ENCODE peak calls at places on chromosome 17, in four cellular contexts. One of them, this sample, is unnamed.

GRCh38 chr17:10698116-10698818 is 873 bp downstream of the ADPRM start:
- DNase-seq in HL-60: no peak
- DNase-seq in GM12878: no peak
- DNase-seq in K562: peak
- DNase-seq in this sample: no peak

GRCh38 chr17:81909966-81910839 is 996 bp downstream of the PCYT2 start:
- DNase-seq in GM12878: no peak
- DNase-seq in K562: no peak
- DNase-seq in HL-60: no peak
- DNase-seq in this sample: no peak

GRCh38 chr17:2710804-2711607 is 558 bp downstream of the CLUH start:
- DNase-seq in K562: no peak
- DNase-seq in HL-60: no peak
- DNase-seq in GM12878: no peak
- DNase-seq in this sample: no peak

GRCh38 chr17:72175787-72176515 is 55.1 kb downstream of the SOX9 start:
- DNase-seq in HL-60: no peak
- DNase-seq in K562: no peak
- DNase-seq in GM12878: no peak
- DNase-seq in this sample: no peak

GRCh38 chr17:4450710-4451316 is 17.1 kb downstream of the SPNS3 start:
- DNase-seq in HL-60: no peak
- DNase-seq in K562: no peak
- DNase-seq in GM12878: no peak
- DNase-seq in this sample: no peak

GRCh38 chr17:31250229-31250628 is 46.8 kb downstream of the OMG start:
- DNase-seq in HL-60: no peak
- DNase-seq in K562: no peak
- DNase-seq in GM12878: peak
- DNase-seq in this sample: peak

GRCh38 chr17:69523252-69523861 is 108.9 kb downstream of the MAP2K6 start:
- DNase-seq in K562: peak
- DNase-seq in GM12878: peak
- DNase-seq in HL-60: no peak
- DNase-seq in this sample: peak

GRCh38 chr17:17235212-17236174 is 1.5 kb downstream of the FLCN start:
- DNase-seq in GM12878: no peak
- DNase-seq in K562: no peak
- DNase-seq in HL-60: no peak
- DNase-seq in this sample: no peak

GRCh38 chr17:13601776-13602551 is at the start of gene HS3ST3A1:
- DNase-seq in HL-60: no peak
- DNase-seq in K562: peak
- DNase-seq in GM12878: no peak
- DNase-seq in this sample: peak
- TF ChIP-seq SPI1 in HL-60: no peak
- TF ChIP-seq SPI1 in K562: no peak
- TF ChIP-seq SPI1 in GM12878: no peak
- TF ChIP-seq SPI1 in this sample: no peak

DNA sequence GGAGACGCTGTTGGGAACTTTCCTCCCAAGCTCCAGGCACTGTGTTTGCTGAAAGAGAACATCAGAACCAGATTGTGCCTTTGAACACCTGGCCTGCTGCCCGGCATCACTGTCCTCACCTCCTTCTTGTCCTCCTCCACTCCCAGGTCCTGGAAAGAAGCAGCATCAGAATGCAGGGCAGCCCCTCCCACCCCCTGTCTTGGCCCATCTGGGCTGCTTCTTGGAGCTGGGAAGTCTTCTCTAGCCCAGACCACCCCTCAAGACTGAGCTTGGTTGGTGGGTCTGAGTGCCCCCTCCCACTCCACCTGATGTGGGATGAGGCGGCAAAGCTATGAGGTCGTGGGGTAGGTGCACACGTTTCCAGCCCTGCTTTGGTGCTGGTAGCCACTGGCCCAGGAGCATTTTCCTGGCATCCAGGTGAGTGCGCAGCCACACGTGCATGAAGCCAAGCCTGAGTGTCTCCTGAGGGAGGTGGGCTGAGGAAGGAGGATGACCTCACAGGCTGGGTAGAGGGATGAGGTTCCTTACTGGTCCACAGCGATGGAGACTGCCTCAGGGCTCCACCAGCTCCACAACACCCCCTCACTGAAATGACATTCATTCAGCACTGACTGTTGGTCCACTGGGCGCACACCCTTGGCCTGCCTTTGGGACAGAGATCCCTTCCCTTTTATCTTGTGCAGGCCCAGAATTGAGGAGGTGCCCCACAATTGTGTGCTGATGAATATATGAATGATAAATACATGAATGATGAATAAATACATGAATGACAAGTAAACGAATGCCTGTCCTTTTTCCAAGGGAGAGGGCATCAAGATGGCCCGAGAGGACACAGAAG is 6.0 kb downstream of the CCR7 start:
- DNase-seq in HL-60: no peak
- DNase-seq in GM12878: no peak
- DNase-seq in K562: no peak
- DNase-seq in this sample: no peak
- TF ChIP-seq POLR2AphosphoS5 in HL-60: no peak
- TF ChIP-seq POLR2AphosphoS5 in GM12878: peak
- TF ChIP-seq POLR2AphosphoS5 in K562: no peak
- TF ChIP-seq POLR2AphosphoS5 in this sample: peak

GRCh38 chr17:65092262-65092661 is 35.7 kb upstream of the GNA13 start:
- DNase-seq in HL-60: no peak
- DNase-seq in GM12878: no peak
- DNase-seq in K562: no peak
- DNase-seq in this sample: no peak

GRCh38 chr17:65086465-65086864 is 29.9 kb upstream of the GNA13 start:
- DNase-seq in HL-60: no peak
- DNase-seq in GM12878: no peak
- DNase-seq in K562: no peak
- DNase-seq in this sample: no peak

GRCh38 chr17:65093930-65094329 is 37.4 kb upstream of the GNA13 start:
- DNase-seq in GM12878: no peak
- DNase-seq in HL-60: no peak
- DNase-seq in K562: no peak
- DNase-seq in this sample: no peak

GRCh38 chr17:65085397-65085796 is 28.9 kb upstream of the GNA13 start:
- DNase-seq in K562: no peak
- DNase-seq in HL-60: no peak
- DNase-seq in GM12878: no peak
- DNase-seq in this sample: no peak

DNA sequence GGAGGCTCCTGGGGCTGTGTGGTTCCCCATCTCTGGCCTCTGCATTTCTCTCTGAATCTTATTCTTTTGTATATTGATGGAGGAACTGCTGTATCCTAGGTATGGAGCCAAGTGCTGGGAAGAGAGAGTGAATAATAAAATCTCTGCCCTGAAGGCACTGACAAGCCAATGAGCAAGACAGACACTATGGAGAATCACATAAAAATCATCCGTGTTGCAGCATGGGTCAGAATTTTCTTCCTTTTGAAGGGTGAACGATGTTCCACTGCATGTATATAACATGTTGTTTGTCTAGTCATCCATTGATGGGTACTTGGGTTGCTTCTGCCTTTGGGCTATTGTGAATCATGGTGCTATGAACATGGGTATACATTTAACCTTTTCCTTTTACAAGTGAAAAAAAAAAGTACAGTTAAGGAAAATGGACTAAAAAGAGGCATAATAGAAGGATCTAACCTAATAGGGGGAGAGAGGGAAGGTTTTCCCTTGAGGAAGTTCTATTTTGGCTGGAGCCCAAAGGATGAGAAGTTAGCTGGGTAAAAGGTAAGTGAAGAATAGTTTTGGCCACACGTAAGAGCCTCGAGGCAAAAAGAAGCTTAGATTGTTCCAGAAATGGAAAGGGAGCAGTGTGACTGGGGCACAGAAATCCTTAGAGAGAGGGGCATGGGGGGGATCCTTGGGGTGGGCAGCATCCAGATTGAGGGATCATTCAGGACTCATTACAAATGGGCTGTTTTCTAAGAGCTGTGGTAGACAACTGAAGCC is 32.3 kb upstream of the GNA13 start:
- DNase-seq in HL-60: no peak
- DNase-seq in GM12878: no peak
- DNase-seq in K562: no peak
- DNase-seq in this sample: no peak
- TF ChIP-seq SPI1 in HL-60: no peak
- TF ChIP-seq SPI1 in GM12878: no peak
- TF ChIP-seq SPI1 in K562: no peak
- TF ChIP-seq SPI1 in this sample: no peak

GRCh38 chr17:76278268-76278908 is 13.2 kb downstream of the UBALD2 start:
- DNase-seq in K562: no peak
- DNase-seq in GM12878: no peak
- DNase-seq in HL-60: no peak
- DNase-seq in this sample: no peak

GRCh38 chr17:76280650-76281049 is 15.5 kb downstream of the UBALD2 start:
- DNase-seq in HL-60: no peak
- DNase-seq in K562: no peak
- DNase-seq in GM12878: no peak
- DNase-seq in this sample: no peak

GRCh38 chr17:76277300-76278267 is 12.4 kb downstream of the UBALD2 start:
- DNase-seq in K562: no peak
- DNase-seq in GM12878: no peak
- DNase-seq in HL-60: no peak
- DNase-seq in this sample: no peak

GRCh38 chr17:76279742-76280287 is 14.7 kb downstream of the UBALD2 start:
- DNase-seq in HL-60: no peak
- DNase-seq in GM12878: no peak
- DNase-seq in K562: no peak
- DNase-seq in this sample: no peak

DNA sequence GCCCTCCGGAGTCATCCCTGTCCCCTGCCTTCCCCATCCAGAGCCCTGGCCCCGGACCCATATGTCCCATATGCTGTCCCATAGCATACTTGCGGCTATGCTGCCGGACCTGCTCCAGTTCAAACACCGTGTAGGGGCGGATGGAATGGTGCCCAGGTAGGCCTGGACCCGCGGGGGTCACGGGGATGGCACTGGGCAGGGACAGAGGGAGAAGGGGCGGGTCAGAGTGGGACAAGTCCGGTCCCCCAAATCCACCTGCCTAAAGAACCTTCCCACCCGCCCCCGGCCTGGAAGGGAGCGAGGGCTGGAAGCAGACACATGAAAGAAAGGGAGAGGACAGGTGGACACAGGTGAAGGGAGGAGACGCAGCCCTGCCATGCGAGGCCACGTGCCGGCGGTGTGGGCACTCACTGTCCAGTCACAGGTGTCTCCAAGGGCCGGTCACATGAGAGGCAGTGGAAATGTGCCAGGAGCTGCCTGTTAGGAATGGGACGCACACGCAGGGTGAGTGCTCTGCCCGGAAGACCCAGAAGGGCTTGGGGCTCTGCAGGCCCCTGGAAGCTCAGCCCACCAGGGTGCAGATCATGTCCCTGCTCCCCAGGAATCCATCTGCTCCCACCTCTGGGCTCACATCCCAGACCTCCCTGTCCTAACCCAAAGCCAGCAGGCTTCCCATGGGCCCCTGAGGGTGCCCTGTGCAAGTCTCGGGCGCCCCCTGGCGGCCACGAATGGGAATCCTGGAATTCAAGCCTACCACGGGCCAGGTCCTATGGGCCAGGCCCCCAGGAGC is 14.0 kb downstream of the UBALD2 start:
- DNase-seq in K562: peak
- DNase-seq in HL-60: no peak
- DNase-seq in GM12878: no peak
- DNase-seq in this sample: peak
- TF ChIP-seq POLR2AphosphoS5 in K562: no peak
- TF ChIP-seq POLR2AphosphoS5 in HL-60: no peak
- TF ChIP-seq POLR2AphosphoS5 in GM12878: no peak
- TF ChIP-seq POLR2AphosphoS5 in this sample: no peak

DNA sequence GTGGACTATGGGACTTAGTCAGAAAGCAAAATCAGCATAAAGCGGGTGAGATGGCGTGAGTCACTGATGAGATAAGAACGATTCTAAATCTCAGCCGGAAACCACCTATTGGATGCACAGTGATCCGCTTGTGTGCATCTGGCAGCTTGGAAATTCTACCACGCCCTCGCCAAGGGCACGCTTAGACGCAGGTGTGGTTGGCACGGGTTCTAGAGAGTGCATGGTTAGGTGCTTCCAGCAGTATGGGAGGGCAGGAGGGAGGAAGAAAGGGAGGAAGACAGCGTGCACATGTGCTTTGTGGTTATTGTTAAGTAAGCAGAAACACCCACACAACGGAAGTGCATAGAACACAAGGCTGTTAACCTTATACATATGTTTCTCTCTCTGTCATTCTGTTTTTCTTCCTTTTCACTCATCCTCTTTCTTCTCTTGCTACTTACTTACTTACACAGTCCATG is 374.0 kb upstream of the ASIC2 start:
- DNase-seq in HL-60: no peak
- DNase-seq in K562: no peak
- DNase-seq in GM12878: peak
- DNase-seq in this sample: no peak
- TF ChIP-seq SPI1 in HL-60: peak
- TF ChIP-seq SPI1 in K562: no peak
- TF ChIP-seq SPI1 in GM12878: no peak
- TF ChIP-seq SPI1 in this sample: no peak

GRCh38 chr17:75147878-75148546 is 6.3 kb downstream of the JPT1 start:
- DNase-seq in HL-60: no peak
- DNase-seq in K562: no peak
- DNase-seq in GM12878: no peak
- DNase-seq in this sample: no peak
- TF ChIP-seq POLR2AphosphoS5 in HL-60: no peak
- TF ChIP-seq POLR2AphosphoS5 in K562: no peak
- TF ChIP-seq POLR2AphosphoS5 in GM12878: no peak
- TF ChIP-seq POLR2AphosphoS5 in this sample: no peak

This sample was measured in GM12891.